ENCODE peak calls at places on chromosomes 12 and 14, in nine cellular contexts. U, L, Y, P, C, B, H, D and Z are unnamed samples.

GRCh38 chr12:56935752-56936151 is 1.5 kb upstream of the SDR9C7 start:
- DNase-seq in U (no peak), L (no peak), Y (no peak), P (no peak), C (no peak), B (no peak), H (no peak), D (no peak), Z (no peak)

GRCh38 chr14:34770901-34771300 is 56.5 kb upstream of the CFL2 start:
- DNase-seq in U (no peak), L (no peak), Y (no peak), P (no peak), C (no peak), B (no peak), H (no peak), D (no peak), Z (no peak)

GRCh38 chr12:89789862-89790261 is 81.2 kb upstream of the ATP2B1 start:
- DNase-seq in U (no peak), L (no peak), Y (no peak), P (peak), C (no peak), B (no peak), H (no peak), D (peak), Z (no peak)

GRCh38 chr12:94208433-94208921 is 60.1 kb downstream of the PLXNC1 start:
- DNase-seq in U (no peak), L (no peak), Y (no peak), P (no peak), C (no peak), B (no peak), H (no peak), D (no peak), Z (no peak)

GRCh38 chr12:22527999-22528398 is 16.3 kb downstream of the C2CD5 start:
- DNase-seq in U (no peak), L (no peak), Y (no peak), P (no peak), C (no peak), B (no peak), H (peak), D (peak), Z (no peak)

GRCh38 chr14:99715266-99716000 is 31.3 kb downstream of the CYP46A1 start:
- DNase-seq in U (peak), L (no peak), Y (no peak), P (no peak), C (no peak), B (no peak), H (no peak), D (no peak), Z (no peak)

GRCh38 chr12:130563322-130563721 is 152.8 kb downstream of the RIMBP2 start:
- DNase-seq in U (no peak), L (no peak), Y (no peak), P (no peak), C (no peak), B (no peak), H (no peak), D (no peak), Z (no peak)

GRCh38 chr14:75430526-75430925 is 2.7 kb downstream of the JDP2 start:
- DNase-seq in U (no peak), L (peak), Y (no peak), P (no peak), C (no peak), B (peak), H (peak), D (peak), Z (peak)

GRCh38 chr14:75283162-75283883 is 4.7 kb downstream of the FOS start:
- DNase-seq in U (no peak), L (peak), Y (peak), P (no peak), C (no peak), B (no peak), H (peak), D (peak), Z (no peak)

GRCh38 chr12:116665666-116666304 is 72.1 kb downstream of the SPRING1 start:
- DNase-seq in U (no peak), L (no peak), Y (no peak), P (no peak), C (no peak), B (no peak), H (no peak), D (no peak), Z (no peak)

GRCh38 chr14:100874051-100874410 is 29.5 kb downstream of the RTL1 start:
- DNase-seq in U (no peak), L (no peak), Y (no peak), P (no peak), C (no peak), B (peak), H (no peak), D (no peak), Z (no peak)

GRCh38 chr12:30959778-30960177 is 33.2 kb downstream of the TSPAN11 start:
- DNase-seq in U (peak), L (no peak), Y (no peak), P (no peak), C (no peak), B (no peak), H (no peak), D (no peak), Z (no peak)

GRCh38 chr14:105617201-105617777 is 90.9 kb downstream of the TMEM121 start:
- DNase-seq in U (no peak), L (no peak), Y (no peak), P (no peak), C (no peak), B (peak), H (no peak), D (no peak), Z (no peak)

GRCh38 chr12:20946732-20947131 is 136.2 kb downstream of the SLCO1B3 start:
- DNase-seq in U (no peak), L (peak), Y (peak), P (no peak), C (no peak), B (no peak), H (no peak), D (peak), Z (peak)

GRCh38 chr12:22083167-22083566 is 37.1 kb downstream of the CMAS start:
- DNase-seq in U (no peak), L (no peak), Y (no peak), P (no peak), C (no peak), B (no peak), H (peak), D (peak), Z (peak)

GRCh38 chr12:103441437-103442186 is 54.2 kb downstream of the C12orf42 start:
- DNase-seq in U (no peak), L (no peak), Y (peak), P (peak), C (no peak), B (no peak), H (no peak), D (no peak), Z (no peak)

GRCh38 chr14:88868558-88869159 is 44.2 kb downstream of the TTC8 start:
- DNase-seq in U (no peak), L (no peak), Y (no peak), P (no peak), C (no peak), B (no peak), H (peak), D (peak), Z (peak)

GRCh38 chr14:68939893-68940613 is 39.0 kb downstream of the ACTN1 start:
- DNase-seq in U (no peak), L (peak), Y (peak), P (no peak), C (peak), B (peak), H (peak), D (peak), Z (peak)

GRCh38 chr12:100867639-100868393 is 73.2 kb downstream of the ANO4 start:
- DNase-seq in U (no peak), L (no peak), Y (no peak), P (no peak), C (no peak), B (no peak), H (no peak), D (no peak), Z (no peak)

GRCh38 chr14:71021347-71022014 is 114.2 kb downstream of the PCNX1 start:
- DNase-seq in U (no peak), L (no peak), Y (no peak), P (no peak), C (no peak), B (no peak), H (peak), D (peak), Z (peak)

GRCh38 chr14:105092124-105092911 is 27.1 kb upstream of the GPR132 start:
- DNase-seq in U (peak), L (peak), Y (peak), P (no peak), C (peak), B (peak), H (no peak), D (no peak), Z (no peak)

GRCh38 chr12:9731797-9732196 is 1.1 kb downstream of the CLECL1 start:
- DNase-seq in U (no peak), L (no peak), Y (no peak), P (no peak), C (no peak), B (no peak), H (no peak), D (no peak), Z (no peak)

GRCh38 chr12:20798561-20798960 is 11.9 kb upstream of the SLCO1B3 start:
- DNase-seq in U (no peak), L (no peak), Y (no peak), P (no peak), C (no peak), B (no peak), H (no peak), D (peak), Z (peak)

GRCh38 chr12:71636704-71637115 is 26.9 kb downstream of the ZFC3H1 start:
- DNase-seq in U (no peak), L (no peak), Y (no peak), P (peak), C (peak), B (no peak), H (peak), D (peak), Z (peak)

GRCh38 chr12:71638499-71638898 is 25.1 kb downstream of the ZFC3H1 start:
- DNase-seq in U (no peak), L (no peak), Y (no peak), P (no peak), C (no peak), B (no peak), H (no peak), D (no peak), Z (no peak)

GRCh38 chr12:71640316-71640715 is 23.3 kb downstream of the ZFC3H1 start:
- DNase-seq in U (no peak), L (peak), Y (no peak), P (no peak), C (no peak), B (peak), H (no peak), D (no peak), Z (no peak)

GRCh38 chr12:71641390-71641789 is 22.3 kb downstream of the ZFC3H1 start:
- DNase-seq in U (no peak), L (no peak), Y (no peak), P (no peak), C (no peak), B (no peak), H (no peak), D (no peak), Z (no peak)

DNA sequence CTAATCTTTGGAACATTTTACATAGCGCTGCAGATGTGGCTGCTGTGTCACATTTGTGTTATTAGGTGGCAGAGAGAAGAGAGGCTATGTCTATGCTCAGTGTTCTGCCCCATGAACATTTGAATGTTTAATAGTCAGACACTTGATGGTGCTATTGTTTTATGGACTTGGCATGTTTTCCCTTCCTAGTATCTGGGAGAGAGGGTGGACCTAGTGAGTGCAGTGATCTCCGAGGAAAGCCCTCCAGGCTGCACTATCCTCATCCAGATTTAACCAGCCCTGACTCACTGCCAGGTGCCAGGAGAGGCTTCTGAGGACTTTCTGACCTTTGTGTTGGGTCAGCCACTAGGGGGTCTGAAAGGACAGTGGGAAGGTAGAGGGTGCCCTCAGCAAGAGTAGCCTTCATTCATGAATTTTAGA is 24.3 kb downstream of the ZFC3H1 start:
- DNase-seq in U (no peak), L (no peak), Y (no peak), P (no peak), C (peak), B (no peak), H (no peak), D (no peak), Z (no peak)
- TF ChIP-seq CTCF in U (no peak), L (no peak), Y (no peak), P (peak), C (peak), B (no peak), H (no peak), D (peak), Z (no peak)

GRCh38 chr14:103549361-103550311 is 12.8 kb downstream of the BAG5 start:
- DNase-seq in U (no peak), L (peak), Y (no peak), P (peak), C (no peak), B (peak), H (no peak), D (no peak), Z (no peak)

GRCh38 chr14:103551338-103551762 is 11.1 kb downstream of the BAG5 start:
- DNase-seq in U (peak), L (no peak), Y (no peak), P (no peak), C (no peak), B (peak), H (no peak), D (no peak), Z (no peak)

GRCh38 chr14:103552811-103553210 is 9.6 kb downstream of the BAG5 start:
- DNase-seq in U (no peak), L (no peak), Y (no peak), P (no peak), C (no peak), B (no peak), H (no peak), D (no peak), Z (no peak)

GRCh38 chr14:103550451-103551337 is 11.8 kb downstream of the BAG5 start:
- DNase-seq in U (peak), L (no peak), Y (no peak), P (no peak), C (no peak), B (peak), H (no peak), D (no peak), Z (no peak)

DNA sequence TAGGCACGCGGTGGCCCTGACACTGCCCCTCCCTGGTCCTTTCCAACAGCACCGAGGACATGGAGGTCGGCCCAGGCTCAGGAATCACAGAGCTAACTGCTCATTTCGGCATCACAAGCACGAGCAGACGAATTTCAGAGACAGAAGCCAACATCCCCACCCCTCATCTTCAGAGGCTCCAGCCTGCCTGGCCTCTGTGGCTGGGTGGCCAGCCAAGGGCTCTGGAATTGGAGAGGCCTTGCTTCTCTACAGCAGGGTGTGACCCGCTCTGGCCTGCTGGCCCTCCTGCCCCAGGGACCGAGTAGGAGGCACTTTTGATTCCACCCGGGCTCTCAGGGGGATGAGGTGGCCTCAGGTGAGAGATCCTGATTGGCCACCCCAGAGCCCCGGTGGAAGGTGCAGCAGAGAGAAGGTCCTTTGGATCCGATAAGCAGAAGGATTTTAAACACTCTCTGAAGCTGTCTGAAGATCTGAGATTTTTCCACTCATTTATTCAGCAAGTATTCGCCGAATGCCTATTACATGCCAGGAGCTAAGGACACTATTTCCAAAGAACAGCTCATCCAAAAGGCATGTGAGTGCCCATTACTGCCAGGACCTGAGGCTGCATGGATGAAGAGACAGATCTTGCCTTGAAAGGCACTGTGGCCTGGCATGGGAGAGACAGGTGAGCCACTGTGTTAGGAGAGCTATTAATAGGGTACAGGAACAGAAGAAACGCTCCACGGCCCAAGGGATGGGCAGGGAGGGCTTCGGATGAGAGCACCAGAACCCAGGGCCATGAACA is 10.3 kb downstream of the BAG5 start:
- DNase-seq in U (peak), L (no peak), Y (no peak), P (no peak), C (no peak), B (peak), H (peak), D (peak), Z (peak)
- H3K4me3 ChIP-seq in U (peak), L (no peak), Y (no peak), P (no peak), C (no peak), B (peak), H (no peak), D (no peak), Z (no peak)

GRCh38 chr12:110124184-110124995 is at the start of gene IFT81:
- DNase-seq in U (peak), L (peak), Y (peak), P (peak), C (peak), B (peak), H (peak), D (peak), Z (peak)
- TF ChIP-seq CTCF in U (no peak), L (no peak), Y (no peak), P (no peak), C (no peak), B (no peak), H (no peak), D (no peak), Z (no peak)

GRCh38 chr14:50360093-50360492 is 36.6 kb downstream of the CDKL1 start:
- DNase-seq in U (no peak), L (no peak), Y (no peak), P (no peak), C (no peak), B (no peak), H (no peak), D (no peak), Z (no peak)

GRCh38 chr14:50363734-50364113 is 33.0 kb downstream of the CDKL1 start:
- DNase-seq in U (no peak), L (no peak), Y (peak), P (peak), C (no peak), B (no peak), H (peak), D (peak), Z (no peak)

GRCh38 chr14:50360851-50361250 is 35.8 kb downstream of the CDKL1 start:
- DNase-seq in U (no peak), L (no peak), Y (no peak), P (no peak), C (no peak), B (no peak), H (no peak), D (no peak), Z (no peak)

GRCh38 chr14:50364792-50365191 is 31.9 kb downstream of the CDKL1 start:
- DNase-seq in U (no peak), L (no peak), Y (peak), P (no peak), C (no peak), B (no peak), H (no peak), D (no peak), Z (no peak)

DNA sequence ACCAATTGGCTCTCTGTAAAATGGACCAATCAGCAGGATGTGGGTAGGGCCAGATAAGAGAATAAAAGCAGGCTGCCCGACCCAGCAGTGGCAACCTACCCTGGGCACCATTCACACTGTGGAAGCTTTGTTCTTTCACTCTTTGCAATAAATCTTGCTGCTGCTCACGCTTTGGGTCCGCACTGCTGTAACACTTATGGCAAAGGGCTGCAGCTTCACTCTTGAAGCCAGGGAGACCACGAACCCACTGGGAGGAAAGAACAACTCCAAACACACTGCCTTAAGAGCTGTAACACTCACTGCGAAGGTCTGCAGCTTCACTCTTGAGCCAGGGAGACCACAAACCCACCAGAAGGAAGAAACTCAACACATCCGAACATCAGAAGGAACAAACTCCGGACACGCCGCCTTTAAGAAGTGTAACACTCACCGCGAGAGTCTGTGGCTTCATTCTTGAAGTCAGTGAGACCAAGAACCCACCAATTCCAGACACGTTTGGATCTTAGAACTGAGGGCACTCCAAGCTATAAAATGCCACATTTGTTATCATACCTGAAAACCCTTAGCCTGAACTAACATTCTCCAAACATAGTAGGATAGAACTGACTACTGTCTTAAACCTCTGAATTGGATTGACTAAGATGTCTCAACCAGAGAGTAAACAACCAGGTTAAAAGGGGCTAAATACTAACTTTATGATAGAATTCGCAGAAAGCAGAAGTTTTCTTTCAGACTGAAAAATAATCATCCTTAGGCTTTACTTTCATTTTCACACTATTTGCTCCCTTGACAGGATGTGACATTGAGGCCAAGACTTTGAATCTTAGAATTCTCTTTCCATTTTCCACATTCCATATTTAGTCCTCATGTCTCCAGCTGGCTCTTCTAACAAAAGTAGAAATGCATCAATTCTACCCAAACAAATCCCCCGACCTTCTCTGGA is 33.6 kb downstream of the CDKL1 start:
- DNase-seq in U (no peak), L (no peak), Y (no peak), P (peak), C (no peak), B (no peak), H (peak), D (no peak), Z (no peak)
- H3K4me3 ChIP-seq in U (peak), L (no peak), Y (no peak), P (peak), C (no peak), B (peak), H (peak), D (peak), Z (no peak)